ENCODE peak calls at places on chromosomes 16 and 17, in four cellular contexts. E is WTC11, V is HepG2, C is K562. D is an unnamed sample.

GRCh38 chr16:66263168-66263972 is 103.1 kb upstream of the CDH5 start:
- DNase-seq in E (no peak), V (no peak), C (no peak), D (no peak)

GRCh38 chr17:72255481-72255880 is 134.7 kb downstream of the SOX9 start:
- DNase-seq in E (no peak), V (no peak), C (no peak), D (no peak)

GRCh38 chr16:6611535-6611934 is 721.1 kb upstream of the RBFOX1 start:
- DNase-seq in E (no peak), V (no peak), C (peak), D (no peak)

GRCh38 chr17:40304464-40304863 is 4.5 kb upstream of the RARA start:
- DNase-seq in E (no peak), V (no peak), C (no peak), D (no peak)

GRCh38 chr17:81451823-81452222 is 56.6 kb downstream of the BAHCC1 start:
- DNase-seq in E (no peak), V (no peak), C (no peak), D (no peak)

GRCh38 chr17:17900615-17901520 is 64.1 kb upstream of the SREBF1 start:
- DNase-seq in E (no peak), V (peak), C (no peak), D (no peak)

GRCh38 chr17:3818786-3819185 is 17.8 kb upstream of the ITGAE start:
- DNase-seq in E (no peak), V (peak), C (no peak), D (no peak)

GRCh38 chr17:64718058-64718457 is 56.0 kb upstream of the SMURF2 start:
- DNase-seq in E (no peak), V (no peak), C (no peak), D (no peak)

GRCh38 chr17:46727572-46728348 is 90.7 kb downstream of the WNT3 start:
- DNase-seq in E (no peak), V (no peak), C (no peak), D (no peak)

GRCh38 chr17:5825717-5826330 is 241.5 kb upstream of the NLRP1 start:
- DNase-seq in E (no peak), V (no peak), C (no peak), D (no peak)

GRCh38 chr16:2429771-2430663 is 770 bp downstream of the CCNF start:
- DNase-seq in E (no peak), V (peak), C (no peak), D (peak)

GRCh38 chr17:72338847-72339790 is 218.3 kb downstream of the SOX9 start:
- DNase-seq in E (no peak), V (peak), C (no peak), D (no peak)

GRCh38 chr16:76947694-76948093 is 243.3 kb upstream of the MON1B start:
- DNase-seq in E (no peak), V (no peak), C (no peak), D (no peak)

GRCh38 chr17:29617125-29617480 is 5.6 kb downstream of the CORO6 start:
- DNase-seq in E (peak), V (peak), C (peak), D (no peak)

GRCh38 chr17:27628376-27628775 is 2.6 kb upstream of the LGALS9 start:
- DNase-seq in E (no peak), V (no peak), C (no peak), D (no peak)

GRCh38 chr16:11094075-11094593 is 149.8 kb downstream of the CLEC16A start:
- DNase-seq in E (no peak), V (no peak), C (peak), D (no peak)

GRCh38 chr17:60154616-60155426 is 5.0 kb downstream of the CA4 start:
- DNase-seq in E (no peak), V (no peak), C (no peak), D (no peak)
- TF ChIP-seq SP1 in E (no peak), V (no peak), C (no peak), D (no peak)

DNA sequence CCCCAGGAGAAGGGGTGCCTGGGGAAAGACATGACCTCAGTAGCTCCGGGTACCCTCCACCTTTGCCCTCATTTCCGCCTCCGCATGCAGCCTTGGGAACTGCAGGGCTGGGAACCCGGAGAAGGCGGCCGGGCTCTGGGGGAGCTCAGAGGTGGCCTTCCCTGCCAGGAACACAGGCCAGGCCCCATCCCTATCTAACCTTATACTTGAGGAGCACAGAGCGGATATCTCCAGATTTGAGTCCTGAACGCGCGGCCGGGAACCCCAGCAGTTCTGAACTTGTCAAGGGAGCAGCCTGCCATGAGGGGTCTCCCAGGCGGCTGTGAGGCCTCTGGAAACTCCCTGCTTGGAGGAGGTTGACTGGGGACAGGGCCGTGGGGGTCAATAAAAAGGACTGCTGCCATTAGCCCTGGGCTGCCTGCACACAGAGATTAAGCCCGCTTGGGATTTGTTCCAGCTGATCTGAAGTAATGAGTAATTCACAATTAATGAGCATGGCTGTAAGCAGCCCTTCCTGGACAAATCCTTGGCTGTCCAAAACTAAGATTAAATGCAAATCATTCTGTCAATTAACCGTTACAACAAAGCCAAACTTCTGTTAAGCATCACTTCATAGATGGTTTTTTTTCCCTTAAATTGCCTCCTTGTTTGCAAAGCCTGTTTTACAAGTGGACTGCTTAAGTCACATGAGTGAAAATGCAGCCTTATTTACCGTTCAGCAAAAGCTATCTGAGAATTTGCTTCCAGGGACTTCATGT is 26.2 kb upstream of the METRNL start:
- DNase-seq in E (no peak), V (no peak), C (no peak), D (no peak)
- TF ChIP-seq ELF4 in E (no peak), V (no peak), C (no peak), D (no peak)

GRCh38 chr17:57739402-57740224 is 5.5 kb downstream of the CCDC182 start:
- DNase-seq in E (no peak), V (peak), C (peak), D (peak)
- TF ChIP-seq SP1 in E (no peak), V (no peak), C (no peak), D (no peak)

DNA sequence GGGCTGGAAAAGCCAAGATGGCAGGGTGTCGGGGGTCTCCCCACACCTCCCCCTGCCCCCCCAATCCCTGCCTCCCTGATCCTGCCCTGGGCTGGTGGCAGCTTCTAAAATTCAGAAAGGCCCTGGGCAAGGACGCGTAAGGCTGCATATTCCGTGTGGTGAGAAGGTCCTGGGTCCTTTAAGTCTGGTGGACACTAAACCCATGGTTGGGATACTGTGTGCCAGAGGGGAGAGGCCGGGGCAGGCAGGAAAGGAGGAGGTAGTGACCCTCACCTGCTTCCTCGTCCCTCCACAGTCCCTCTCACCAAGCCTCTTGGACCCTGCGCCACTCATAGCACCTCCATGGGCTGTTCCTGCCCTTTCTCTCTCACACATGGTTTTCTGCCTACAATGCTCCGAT is 28.8 kb downstream of the PRKAR1A start:
- DNase-seq in E (no peak), V (no peak), C (no peak), D (no peak)
- TF ChIP-seq ELF4 in E (no peak), V (no peak), C (no peak), D (no peak)

D was measured in HEK293T.